ENCODE peak calls at places on chromosomes 11 and 22, in four cellular contexts. One of them, this sample, is unnamed.

GRCh38 chr11:87031433-87032170 is 6.1 kb upstream of the TMEM135 start:
- DNase-seq in tibial nerve: no peak
- DNase-seq in upper lobe of left lung: no peak
- DNase-seq in transverse colon: no peak
- DNase-seq in this sample: no peak

GRCh38 chr11:100562102-100562501 is 125.0 kb upstream of the ARHGAP42 start:
- DNase-seq in tibial nerve: no peak
- DNase-seq in transverse colon: no peak
- DNase-seq in upper lobe of left lung: no peak
- DNase-seq in this sample: no peak

GRCh38 chr11:1656061-1656441 is 26.5 kb downstream of the KRTAP5-5 start:
- DNase-seq in tibial nerve: no peak
- DNase-seq in upper lobe of left lung: no peak
- DNase-seq in transverse colon: no peak
- DNase-seq in this sample: peak

GRCh38 chr11:126547691-126548090 is 192.2 kb downstream of the ST3GAL4 start:
- DNase-seq in transverse colon: no peak
- DNase-seq in tibial nerve: no peak
- DNase-seq in upper lobe of left lung: no peak
- DNase-seq in this sample: no peak

GRCh38 chr11:95095858-95096587 is 6.4 kb downstream of the ENDOD1 start:
- DNase-seq in upper lobe of left lung: no peak
- DNase-seq in tibial nerve: no peak
- DNase-seq in transverse colon: no peak
- DNase-seq in this sample: no peak

GRCh38 chr22:46696614-46697013 is 41.4 kb downstream of the CERK start:
- DNase-seq in upper lobe of left lung: peak
- DNase-seq in transverse colon: no peak
- DNase-seq in tibial nerve: no peak
- DNase-seq in this sample: no peak

GRCh38 chr11:26286472-26287066 is 45.4 kb upstream of the ANO3 start:
- DNase-seq in tibial nerve: no peak
- DNase-seq in upper lobe of left lung: no peak
- DNase-seq in transverse colon: no peak
- DNase-seq in this sample: no peak

GRCh38 chr22:23223566-23224317 is 43.4 kb downstream of the BCR start:
- DNase-seq in tibial nerve: no peak
- DNase-seq in upper lobe of left lung: no peak
- DNase-seq in transverse colon: peak
- DNase-seq in this sample: no peak

GRCh38 chr22:43231724-43232034 is 44.7 kb upstream of the TTLL12 start:
- DNase-seq in transverse colon: no peak
- DNase-seq in upper lobe of left lung: peak
- DNase-seq in tibial nerve: no peak
- DNase-seq in this sample: no peak

GRCh38 chr11:13216019-13217006 is 61.3 kb upstream of the BMAL1 start:
- DNase-seq in tibial nerve: no peak
- DNase-seq in transverse colon: no peak
- DNase-seq in upper lobe of left lung: peak
- DNase-seq in this sample: peak

GRCh38 chr11:81026008-81026407 is 1585.2 kb upstream of the TENM4 start:
- DNase-seq in upper lobe of left lung: no peak
- DNase-seq in transverse colon: no peak
- DNase-seq in tibial nerve: no peak
- DNase-seq in this sample: no peak

GRCh38 chr22:19352766-19353165 is 61.2 kb upstream of the CLTCL1 start:
- DNase-seq in transverse colon: no peak
- DNase-seq in upper lobe of left lung: no peak
- DNase-seq in tibial nerve: no peak
- DNase-seq in this sample: no peak

GRCh38 chr11:122981388-122982264 is at the start of gene BSX:
- DNase-seq in tibial nerve: no peak
- DNase-seq in upper lobe of left lung: peak
- DNase-seq in transverse colon: peak
- DNase-seq in this sample: peak

GRCh38 chr22:22897036-22897435 is 9.4 kb downstream of the IGLL5 start:
- DNase-seq in tibial nerve: no peak
- DNase-seq in upper lobe of left lung: no peak
- DNase-seq in transverse colon: no peak
- DNase-seq in this sample: no peak

GRCh38 chr22:43449205-43449830 is 37.5 kb downstream of the MPPED1 start:
- DNase-seq in tibial nerve: no peak
- DNase-seq in transverse colon: no peak
- DNase-seq in upper lobe of left lung: peak
- DNase-seq in this sample: peak

GRCh38 chr11:3014314-3014938 is 22.3 kb upstream of the NAP1L4 start:
- DNase-seq in transverse colon: peak
- DNase-seq in tibial nerve: no peak
- DNase-seq in upper lobe of left lung: no peak
- DNase-seq in this sample: no peak

GRCh38 chr11:70466154-70466553 is 67.8 kb downstream of the CTTN start:
- DNase-seq in upper lobe of left lung: no peak
- DNase-seq in transverse colon: no peak
- DNase-seq in tibial nerve: no peak
- DNase-seq in this sample: no peak

GRCh38 chr11:122789916-122790315 is 48.4 kb upstream of the CRTAM start:
- DNase-seq in upper lobe of left lung: no peak
- DNase-seq in tibial nerve: no peak
- DNase-seq in transverse colon: no peak
- DNase-seq in this sample: no peak

GRCh38 chr11:75270896-75271415 is 30.4 kb downstream of the TPBGL start:
- DNase-seq in tibial nerve: no peak
- DNase-seq in transverse colon: peak
- DNase-seq in upper lobe of left lung: no peak
- DNase-seq in this sample: no peak

GRCh38 chr11:134350381-134350780 is 18.6 kb downstream of the GLB1L2 start:
- DNase-seq in transverse colon: no peak
- DNase-seq in upper lobe of left lung: no peak
- DNase-seq in tibial nerve: no peak
- DNase-seq in this sample: no peak

GRCh38 chr11:1019321-1019910 is 17.1 kb downstream of the MUC6 start:
- DNase-seq in transverse colon: no peak
- DNase-seq in tibial nerve: no peak
- DNase-seq in upper lobe of left lung: peak
- DNase-seq in this sample: no peak

GRCh38 chr11:125091247-125091876 is 20.1 kb downstream of the TMEM218 start:
- DNase-seq in upper lobe of left lung: no peak
- DNase-seq in transverse colon: no peak
- DNase-seq in tibial nerve: no peak
- DNase-seq in this sample: peak

GRCh38 chr11:121318848-121319834 is 26.6 kb downstream of the SC5D start:
- DNase-seq in upper lobe of left lung: no peak
- DNase-seq in tibial nerve: no peak
- DNase-seq in transverse colon: no peak
- DNase-seq in this sample: no peak

GRCh38 chr22:40418366-40419201 is 48.2 kb downstream of the SGSM3 start:
- DNase-seq in upper lobe of left lung: peak
- DNase-seq in tibial nerve: no peak
- DNase-seq in transverse colon: peak
- DNase-seq in this sample: no peak

GRCh38 chr11:100578966-100579365 is 108.1 kb upstream of the ARHGAP42 start:
- DNase-seq in transverse colon: no peak
- DNase-seq in upper lobe of left lung: no peak
- DNase-seq in tibial nerve: no peak
- DNase-seq in this sample: peak

GRCh38 chr11:34501500-34501899 is 12.1 kb downstream of the ELF5 start:
- DNase-seq in upper lobe of left lung: no peak
- DNase-seq in tibial nerve: no peak
- DNase-seq in transverse colon: no peak
- DNase-seq in this sample: no peak

GRCh38 chr11:71447791-71448256 is 369 bp downstream of the DHCR7 start:
- DNase-seq in upper lobe of left lung: peak
- DNase-seq in transverse colon: peak
- DNase-seq in tibial nerve: no peak
- DNase-seq in this sample: peak

GRCh38 chr11:10459029-10459970 is 4.2 kb downstream of the AMPD3 start:
- DNase-seq in transverse colon: no peak
- DNase-seq in tibial nerve: no peak
- DNase-seq in upper lobe of left lung: no peak
- DNase-seq in this sample: no peak

GRCh38 chr11:19868871-19869270 is 156.2 kb downstream of the NAV2 start:
- DNase-seq in transverse colon: no peak
- DNase-seq in upper lobe of left lung: no peak
- DNase-seq in tibial nerve: no peak
- DNase-seq in this sample: no peak

GRCh38 chr22:27876684-27877083 is 42.4 kb downstream of the PITPNB start:
- DNase-seq in upper lobe of left lung: no peak
- DNase-seq in transverse colon: no peak
- DNase-seq in tibial nerve: no peak
- DNase-seq in this sample: no peak

GRCh38 chr11:134578807-134579708 is 167.0 kb upstream of the B3GAT1 start:
- DNase-seq in transverse colon: peak
- DNase-seq in upper lobe of left lung: peak
- DNase-seq in tibial nerve: no peak
- DNase-seq in this sample: no peak

GRCh38 chr22:25898707-25899365 is 156.8 kb downstream of the MYO18B start:
- DNase-seq in upper lobe of left lung: no peak
- DNase-seq in transverse colon: no peak
- DNase-seq in tibial nerve: no peak
- DNase-seq in this sample: peak

GRCh38 chr22:46350646-46351045 is 15.1 kb downstream of the TRMU start:
- DNase-seq in transverse colon: no peak
- DNase-seq in tibial nerve: no peak
- DNase-seq in upper lobe of left lung: peak
- DNase-seq in this sample: no peak

GRCh38 chr22:35914665-35915476 is 113.8 kb downstream of the RBFOX2 start:
- DNase-seq in upper lobe of left lung: no peak
- DNase-seq in tibial nerve: peak
- DNase-seq in transverse colon: peak
- DNase-seq in this sample: peak

GRCh38 chr11:22466809-22467208 is 128.6 kb downstream of the SLC17A6 start:
- DNase-seq in transverse colon: no peak
- DNase-seq in upper lobe of left lung: no peak
- DNase-seq in tibial nerve: no peak
- DNase-seq in this sample: no peak

GRCh38 chr22:45876136-45877035 is 100.6 kb downstream of the WNT7B start:
- DNase-seq in tibial nerve: peak
- DNase-seq in transverse colon: peak
- DNase-seq in upper lobe of left lung: peak
- DNase-seq in this sample: no peak

GRCh38 chr11:72924568-72925190 is 110.5 kb downstream of the ATG16L2 start:
- DNase-seq in upper lobe of left lung: no peak
- DNase-seq in transverse colon: no peak
- DNase-seq in tibial nerve: no peak
- DNase-seq in this sample: no peak
- TF ChIP-seq EP300 in upper lobe of left lung: no peak
- TF ChIP-seq EP300 in transverse colon: no peak
- TF ChIP-seq EP300 in tibial nerve: no peak
- TF ChIP-seq EP300 in this sample: no peak

GRCh38 chr11:65120831-65121230 is 1.1 kb downstream of the FAU start:
- DNase-seq in upper lobe of left lung: no peak
- DNase-seq in transverse colon: no peak
- DNase-seq in tibial nerve: no peak
- DNase-seq in this sample: no peak

GRCh38 chr11:65119670-65119995 is 2.1 kb upstream of the ZNHIT2 start:
- DNase-seq in upper lobe of left lung: no peak
- DNase-seq in tibial nerve: no peak
- DNase-seq in transverse colon: no peak
- DNase-seq in this sample: no peak

GRCh38 chr11:65121447-65121864 is 478 bp downstream of the FAU start:
- DNase-seq in upper lobe of left lung: no peak
- DNase-seq in transverse colon: peak
- DNase-seq in tibial nerve: no peak
- DNase-seq in this sample: no peak

GRCh38 chr11:65124480-65125196 is 2.5 kb downstream of the MRPL49 start:
- DNase-seq in upper lobe of left lung: no peak
- DNase-seq in tibial nerve: no peak
- DNase-seq in transverse colon: no peak
- DNase-seq in this sample: no peak

DNA sequence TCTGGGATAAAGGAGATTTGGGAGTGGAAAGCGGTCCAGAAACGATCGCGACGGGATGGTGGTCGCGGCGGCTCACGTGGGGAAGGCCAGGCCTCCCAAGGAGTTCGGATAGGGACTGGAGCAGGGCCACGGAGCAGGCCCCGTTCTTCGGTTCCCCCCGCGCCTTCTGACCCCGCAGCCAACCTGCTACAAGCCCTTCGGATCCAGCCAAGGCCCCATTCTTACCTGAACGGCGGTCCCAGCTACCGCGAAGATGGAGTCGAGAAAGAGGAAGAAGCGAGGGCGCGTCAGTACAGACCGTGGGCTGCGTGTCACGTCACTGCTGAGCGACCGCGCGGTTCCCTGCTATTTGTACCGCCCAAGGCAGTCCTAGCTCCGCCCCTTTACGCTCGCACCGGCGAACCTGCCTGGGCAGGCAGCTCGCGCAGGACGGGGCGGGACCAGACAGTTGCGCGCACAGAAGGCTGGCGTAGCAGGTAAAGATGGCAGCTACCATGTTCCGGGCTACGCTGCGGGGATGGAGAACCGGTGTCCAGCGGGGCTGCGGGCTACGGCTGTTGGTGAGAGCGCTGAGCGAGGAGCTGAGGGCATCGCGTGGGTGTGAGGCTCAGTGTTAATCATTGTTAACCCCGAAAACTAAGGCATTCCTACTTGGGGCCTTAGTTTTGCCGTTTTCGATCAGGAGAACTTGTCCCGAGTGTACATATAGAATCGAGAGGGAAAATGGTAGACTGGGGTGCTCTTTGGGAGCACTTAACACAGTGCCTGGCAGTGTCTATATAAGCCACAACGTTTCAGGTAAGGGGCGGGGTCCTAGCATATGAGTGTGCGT is at the start of the genes FAU and MRPL49:
- DNase-seq in transverse colon: peak
- DNase-seq in tibial nerve: peak
- DNase-seq in upper lobe of left lung: peak
- DNase-seq in this sample: peak
- TF ChIP-seq EP300 in transverse colon: no peak
- TF ChIP-seq EP300 in tibial nerve: peak
- TF ChIP-seq EP300 in upper lobe of left lung: peak
- TF ChIP-seq EP300 in this sample: no peak

GRCh38 chr11:131894615-131895544 is 524.5 kb downstream of the NTM start:
- DNase-seq in transverse colon: no peak
- DNase-seq in upper lobe of left lung: no peak
- DNase-seq in tibial nerve: no peak
- DNase-seq in this sample: no peak

GRCh38 chr11:131897976-131898375 is 527.6 kb downstream of the NTM start:
- DNase-seq in tibial nerve: no peak
- DNase-seq in upper lobe of left lung: no peak
- DNase-seq in transverse colon: no peak
- DNase-seq in this sample: no peak

GRCh38 chr11:131898872-131899400 is 528.5 kb downstream of the NTM start:
- DNase-seq in tibial nerve: no peak
- DNase-seq in transverse colon: no peak
- DNase-seq in upper lobe of left lung: no peak
- DNase-seq in this sample: no peak

GRCh38 chr11:131895865-131896264 is 525.5 kb downstream of the NTM start:
- DNase-seq in transverse colon: no peak
- DNase-seq in upper lobe of left lung: no peak
- DNase-seq in tibial nerve: no peak
- DNase-seq in this sample: no peak

GRCh38 chr11:131897247-131897646 is 526.8 kb downstream of the NTM start:
- DNase-seq in tibial nerve: no peak
- DNase-seq in upper lobe of left lung: no peak
- DNase-seq in transverse colon: no peak
- DNase-seq in this sample: no peak
- TF ChIP-seq EP300 in tibial nerve: no peak
- TF ChIP-seq EP300 in upper lobe of left lung: no peak
- TF ChIP-seq EP300 in transverse colon: no peak
- TF ChIP-seq EP300 in this sample: no peak

GRCh38 chr11:46127150-46127638 is 5.9 kb upstream of the PHF21A start:
- DNase-seq in upper lobe of left lung: no peak
- DNase-seq in tibial nerve: no peak
- DNase-seq in transverse colon: peak
- DNase-seq in this sample: no peak
- TF ChIP-seq EP300 in upper lobe of left lung: no peak
- TF ChIP-seq EP300 in tibial nerve: no peak
- TF ChIP-seq EP300 in transverse colon: no peak
- TF ChIP-seq EP300 in this sample: no peak

This sample was measured in H1.